ENCODE peak calls at places on chromosome 19, in ten cellular contexts. B, S, W, Y, K, L, C, Q, T and E are unnamed samples.

GRCh38 chr19:50167314-50167721 is 4.2 kb upstream of the IZUMO2 start:
- DNase-seq in B (no peak), S (no peak), W (no peak), Y (no peak), K (no peak), L (no peak), C (peak; percentile 56), Q (peak; percentile 70), T (peak; percentile 12), E (peak; percentile 54)

GRCh38 chr19:57191141-57192063 is at the start of gene ZNF264:
- DNase-seq in B (peak; percentile 90), S (peak; percentile 93), W (peak; percentile 92), Y (peak; percentile 77), K (peak; percentile 85), L (peak; percentile 91), C (peak; percentile 95), Q (peak; percentile 94), T (peak; percentile 93), E (peak; percentile 56)

GRCh38 chr19:16976471-16976870 is 50.1 kb downstream of the CPAMD8 start:
- DNase-seq in B (no peak), S (no peak), W (no peak), Y (no peak), K (no peak), L (no peak), C (peak; percentile 33), Q (no peak), T (no peak), E (no peak)

GRCh38 chr19:17457621-17458020 is 3.1 kb downstream of the NXNL1 start:
- DNase-seq in B (no peak), S (no peak), W (no peak), Y (no peak), K (no peak), L (no peak), C (no peak), Q (no peak), T (no peak), E (no peak)

GRCh38 chr19:35037716-35038622 is 3.6 kb upstream of the HPN start:
- DNase-seq in B (no peak), S (no peak), W (no peak), Y (no peak), K (no peak), L (no peak), C (no peak), Q (no peak), T (no peak), E (no peak)

GRCh38 chr19:50460161-50460765 is 16.0 kb upstream of the EMC10 start:
- DNase-seq in B (peak; percentile 84), S (no peak), W (no peak), Y (peak; percentile 86), K (peak; percentile 50), L (peak; percentile 73), C (no peak), Q (no peak), T (peak; percentile 25), E (peak; percentile 71)

GRCh38 chr19:20235156-20235555 is 68.1 kb downstream of the ZNF486 start:
- DNase-seq in B (no peak), S (no peak), W (no peak), Y (no peak), K (no peak), L (no peak), C (no peak), Q (no peak), T (no peak), E (no peak)

GRCh38 chr19:34418300-34418699 is 9.9 kb upstream of the UBA2 start:
- DNase-seq in B (no peak), S (no peak), W (no peak), Y (no peak), K (no peak), L (no peak), C (no peak), Q (no peak), T (no peak), E (no peak)

GRCh38 chr19:53916004-53916403 is 6.9 kb downstream of the CACNG7 start:
- DNase-seq in B (no peak), S (no peak), W (no peak), Y (no peak), K (no peak), L (no peak), C (no peak), Q (no peak), T (no peak), E (no peak)

GRCh38 chr19:53910170-53910518 is 1.1 kb downstream of the CACNG7 start:
- DNase-seq in B (no peak), S (no peak), W (peak; percentile 17), Y (no peak), K (no peak), L (no peak), C (no peak), Q (no peak), T (peak; percentile 85), E (no peak)

GRCh38 chr19:53909471-53910169 is 542 bp downstream of the CACNG7 start:
- DNase-seq in B (no peak), S (no peak), W (no peak), Y (no peak), K (no peak), L (no peak), C (no peak), Q (no peak), T (peak; percentile 68), E (no peak)

GRCh38 chr19:53915000-53915399 is 5.9 kb downstream of the CACNG7 start:
- DNase-seq in B (no peak), S (no peak), W (no peak), Y (no peak), K (no peak), L (no peak), C (no peak), Q (no peak), T (peak; percentile 85), E (no peak)

DNA sequence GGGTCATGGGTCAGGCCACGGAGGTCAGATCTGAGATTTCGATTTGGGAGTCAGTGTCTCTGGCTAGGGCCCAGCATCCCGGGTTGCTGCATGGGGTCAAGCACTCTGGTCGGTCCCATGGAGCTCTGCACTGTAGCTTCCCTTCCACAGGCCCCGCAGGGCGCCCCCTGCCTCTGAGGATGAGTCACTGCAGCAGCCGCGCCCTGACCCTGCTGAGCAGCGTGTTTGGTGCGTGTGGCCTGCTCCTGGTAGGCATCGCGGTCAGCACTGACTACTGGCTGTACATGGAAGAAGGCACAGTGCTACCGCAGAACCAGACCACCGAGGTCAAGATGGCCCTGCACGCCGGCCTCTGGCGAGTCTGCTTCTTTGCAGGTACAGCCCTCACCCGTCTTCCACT is 3.6 kb downstream of the CACNG7 start:
- DNase-seq in B (no peak), S (no peak), W (no peak), Y (no peak), K (no peak), L (no peak), C (no peak), Q (no peak), T (peak; percentile 81), E (no peak)
- TF ChIP-seq CTCF in B (no peak), S (no peak), W (no peak), Y (peak; percentile 24), K (no peak), L (peak; percentile 37), C (no peak), Q (no peak), T (peak; percentile 90), E (peak; percentile 23)

DNA sequence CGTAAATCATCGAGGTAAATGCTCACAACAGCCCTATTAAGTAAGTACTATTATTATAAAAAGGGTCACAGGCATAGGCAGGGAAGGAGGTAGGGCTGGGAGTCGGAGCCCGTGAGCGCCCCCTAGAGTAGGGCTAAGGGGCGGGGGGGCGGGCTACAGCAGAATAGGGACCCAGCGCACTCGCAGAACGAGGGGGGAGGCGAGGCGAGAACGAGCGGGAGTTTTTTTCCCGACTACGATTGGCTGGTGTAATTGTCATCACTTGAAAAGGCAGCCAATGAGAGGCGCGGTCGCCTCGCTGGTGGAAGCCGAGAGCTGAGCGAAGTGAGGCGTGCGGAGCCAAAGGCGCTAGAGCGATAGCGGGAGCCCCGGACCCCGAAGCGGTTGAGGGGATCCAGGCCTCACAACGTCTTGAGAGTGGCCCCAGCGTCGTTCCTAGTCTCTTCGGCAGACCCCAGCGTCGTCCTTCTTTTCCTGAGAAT is 24.2 kb downstream of the KEAP1 start:
- DNase-seq in B (peak; percentile 93), S (peak; percentile 96), W (peak; percentile 71), Y (peak; percentile 51), K (peak; percentile 82), L (peak; percentile 94), C (peak; percentile 92), Q (peak; percentile 96), T (peak; percentile 98), E (no peak)
- TF ChIP-seq CTCF in B (peak; percentile 85), S (peak; percentile 26), W (peak; percentile 58), Y (peak; percentile 45), K (peak; percentile 49), L (peak; percentile 56), C (peak; percentile 48), Q (peak; percentile 45), T (peak; percentile 72), E (peak; percentile 39)

DNA sequence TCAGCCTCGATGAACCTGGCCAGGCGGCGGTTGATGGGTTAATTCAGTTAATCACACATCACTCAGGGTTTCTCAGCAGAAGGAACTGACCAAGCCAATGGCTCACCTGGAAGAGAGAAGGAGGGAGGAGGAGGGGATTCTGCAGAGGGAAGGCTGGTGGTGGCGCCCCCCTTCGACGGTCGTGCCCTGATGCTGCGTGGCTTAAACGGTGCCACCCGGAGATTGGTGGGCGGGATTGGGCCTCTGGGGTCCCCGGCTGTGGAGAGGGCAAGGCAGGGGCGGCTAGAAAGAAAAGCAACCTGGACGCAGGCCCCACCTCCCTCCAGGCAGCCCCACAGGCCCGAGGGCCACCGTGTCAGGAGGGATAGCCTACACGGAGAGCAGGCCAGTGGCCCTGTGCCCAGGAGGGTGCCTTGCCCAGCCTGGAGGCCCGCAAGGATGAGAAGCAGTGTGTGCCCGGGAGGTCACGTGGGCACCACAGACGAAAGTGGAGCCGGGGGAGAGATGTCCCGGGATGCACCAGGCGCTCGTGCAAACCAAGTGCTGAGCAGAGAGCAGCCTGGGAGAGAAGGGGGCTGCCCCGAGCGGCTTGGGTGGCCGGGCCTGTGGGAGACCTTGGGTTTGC is 16.0 kb downstream of the CSNK1G2 start:
- DNase-seq in B (no peak), S (no peak), W (no peak), Y (no peak), K (no peak), L (no peak), C (no peak), Q (no peak), T (peak; percentile 68), E (no peak)
- TF ChIP-seq CTCF in B (no peak), S (no peak), W (no peak), Y (no peak), K (no peak), L (peak; percentile 2), C (no peak), Q (no peak), T (peak; percentile 68), E (peak; percentile 26)

GRCh38 chr19:5588441-5588840 is 20.7 kb upstream of the TINCR start:
- DNase-seq in B (no peak), S (no peak), W (no peak), Y (no peak), K (no peak), L (peak; percentile 61), C (no peak), Q (no peak), T (no peak), E (no peak)

GRCh38 chr19:5587661-5588060 is 19.9 kb upstream of the TINCR start:
- DNase-seq in B (no peak), S (no peak), W (no peak), Y (no peak), K (no peak), L (no peak), C (no peak), Q (no peak), T (no peak), E (no peak)

GRCh38 chr19:5585461-5586299 is 17.9 kb upstream of the TINCR start:
- DNase-seq in B (no peak), S (no peak), W (no peak), Y (no peak), K (no peak), L (peak; percentile 44), C (no peak), Q (peak; percentile 39), T (peak; percentile 88), E (no peak)

GRCh38 chr19:5586300-5587070 is 18.7 kb upstream of the TINCR start:
- DNase-seq in B (no peak), S (no peak), W (no peak), Y (no peak), K (no peak), L (no peak), C (no peak), Q (no peak), T (no peak), E (no peak)

DNA sequence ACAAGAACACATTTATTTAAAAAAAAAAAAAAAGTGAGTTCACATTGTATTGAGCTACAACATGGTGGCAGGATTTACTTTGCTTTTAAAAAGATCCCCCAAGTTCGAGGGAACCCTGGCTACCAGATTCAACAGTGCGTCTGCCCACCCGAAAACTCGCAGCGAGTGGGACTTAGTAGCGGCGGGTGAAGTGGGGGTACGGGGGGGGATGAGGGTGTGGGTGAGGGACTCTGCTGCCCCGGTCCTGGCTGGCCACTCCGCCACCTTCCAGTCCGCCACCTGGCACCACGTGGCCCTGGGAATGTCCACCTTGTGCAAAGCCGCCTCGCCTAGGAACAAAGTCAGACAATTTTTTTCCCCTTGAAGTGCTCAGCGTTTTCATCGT is 19.3 kb upstream of the TINCR start:
- DNase-seq in B (no peak), S (no peak), W (no peak), Y (no peak), K (no peak), L (no peak), C (no peak), Q (no peak), T (no peak), E (no peak)
- TF ChIP-seq CTCF in B (no peak), S (no peak), W (no peak), Y (no peak), K (no peak), L (no peak), C (no peak), Q (no peak), T (no peak), E (no peak)